ENCODE peak calls at places on chromosome 20, in four cellular contexts. T is NCI-H2081, O is 8988T, N is mesothelial cell of epicardium. M is an unnamed sample.

GRCh38 chr20:60261323-60261722 is 303.1 kb downstream of the CDH26 start:
- DNase-seq in T (no peak), O (no peak), N (no peak), M (no peak)

GRCh38 chr20:47790032-47790965 is 5.0 kb upstream of the SULF2 start:
- DNase-seq in T (peak; percentile 17), O (no peak), N (no peak), M (no peak)

GRCh38 chr20:25057234-25058050 is 497 bp downstream of the ACSS1 start:
- DNase-seq in T (peak; percentile 7), O (peak; percentile 82), N (no peak), M (peak; percentile 70)

GRCh38 chr20:890671-891070 is 25.5 kb downstream of the ANGPT4 start:
- DNase-seq in T (no peak), O (no peak), N (no peak), M (no peak)

GRCh38 chr20:57501461-57502330 is 23.2 kb downstream of the CTCFL start:
- DNase-seq in T (no peak), O (peak; percentile 69), N (no peak), M (no peak)

GRCh38 chr20:23245553-23246128 is 105.0 kb upstream of the NXT1 start:
- DNase-seq in T (no peak), O (peak; percentile 49), N (no peak), M (no peak)

GRCh38 chr20:14193885-14194284 is 143.5 kb downstream of the FLRT3 start:
- DNase-seq in T (no peak), O (no peak), N (no peak), M (no peak)

GRCh38 chr20:32359633-32360332 is 1.7 kb downstream of the ASXL1 start:
- DNase-seq in T (no peak), O (no peak), N (no peak), M (no peak)

GRCh38 chr20:54257090-54257816 is 49.4 kb downstream of the PFDN4 start:
- DNase-seq in T (no peak), O (no peak), N (no peak), M (no peak)

GRCh38 chr20:53707341-53708102 is 113.9 kb upstream of the ZNF217 start:
- DNase-seq in T (no peak), O (no peak), N (no peak), M (no peak)

GRCh38 chr20:17919149-17919548 is 49.4 kb downstream of the SNX5 start:
- DNase-seq in T (no peak), O (no peak), N (no peak), M (no peak)

GRCh38 chr20:62014889-62015375 is 50.7 kb downstream of the TAF4 start:
- DNase-seq in T (no peak), O (no peak), N (no peak), M (no peak)

GRCh38 chr20:41119593-41120561 is 17.5 kb upstream of the PLCG1 start:
- DNase-seq in T (no peak), O (no peak), N (no peak), M (peak; percentile 14)

GRCh38 chr20:12644481-12644880 is 364.3 kb upstream of the SPTLC3 start:
- DNase-seq in T (peak; percentile 16), O (no peak), N (no peak), M (no peak)

GRCh38 chr20:61885759-61886715 is 179.6 kb downstream of the TAF4 start:
- DNase-seq in T (no peak), O (no peak), N (no peak), M (no peak)

GRCh38 chr20:35743693-35744491 is 1.8 kb upstream of the RBM39 start:
- DNase-seq in T (no peak), O (no peak), N (no peak), M (no peak)

GRCh38 chr20:63553933-63554290 is at the start of gene FNDC11:
- DNase-seq in T (no peak), O (no peak), N (no peak), M (peak; percentile 9)